ENCODE peak calls at places on chromosomes 11 and 22, in six cellular contexts. One of them, this sample, is unnamed.

GRCh38 chr11:113286509-113287497 is 27.6 kb upstream of the TTC12 start:
- DNase-seq in kidney glomerular epithelial cell: no peak
- DNase-seq in AG10803: peak; percentile 87
- DNase-seq in adipocyte: peak; percentile 14
- DNase-seq in HTR-8/SVneo: no peak
- DNase-seq in naive thymus-derived CD8-positive, alpha-beta T cell: no peak
- DNase-seq in this sample: no peak

GRCh38 chr11:88377151-88377550 is 39.6 kb upstream of the CTSC start:
- DNase-seq in kidney glomerular epithelial cell: peak; percentile 78
- DNase-seq in AG10803: no peak
- DNase-seq in adipocyte: no peak
- DNase-seq in HTR-8/SVneo: no peak
- DNase-seq in naive thymus-derived CD8-positive, alpha-beta T cell: no peak
- DNase-seq in this sample: no peak

GRCh38 chr11:95912902-95913560 is 10.9 kb downstream of the MTMR2 start:
- DNase-seq in kidney glomerular epithelial cell: no peak
- DNase-seq in AG10803: peak; percentile 70
- DNase-seq in adipocyte: peak; percentile 74
- DNase-seq in HTR-8/SVneo: no peak
- DNase-seq in naive thymus-derived CD8-positive, alpha-beta T cell: no peak
- DNase-seq in this sample: no peak

GRCh38 chr11:62122076-62122475 is 1.7 kb upstream of the INCENP start:
- DNase-seq in kidney glomerular epithelial cell: no peak
- DNase-seq in AG10803: no peak
- DNase-seq in adipocyte: peak; percentile 19
- DNase-seq in HTR-8/SVneo: no peak
- DNase-seq in naive thymus-derived CD8-positive, alpha-beta T cell: no peak
- DNase-seq in this sample: peak; percentile 37

GRCh38 chr11:25633230-25633629 is 698.7 kb upstream of the ANO3 start:
- DNase-seq in kidney glomerular epithelial cell: no peak
- DNase-seq in AG10803: no peak
- DNase-seq in adipocyte: no peak
- DNase-seq in HTR-8/SVneo: no peak
- DNase-seq in naive thymus-derived CD8-positive, alpha-beta T cell: no peak
- DNase-seq in this sample: no peak

GRCh38 chr22:48897638-48897954 is 930.1 kb downstream of the BRD1 start:
- DNase-seq in kidney glomerular epithelial cell: no peak
- DNase-seq in AG10803: no peak
- DNase-seq in adipocyte: no peak
- DNase-seq in HTR-8/SVneo: no peak
- DNase-seq in naive thymus-derived CD8-positive, alpha-beta T cell: peak; percentile 11
- DNase-seq in this sample: no peak

GRCh38 chr22:40976866-40977700 is 25.9 kb downstream of the RBX1 start:
- DNase-seq in kidney glomerular epithelial cell: no peak
- DNase-seq in AG10803: no peak
- DNase-seq in adipocyte: no peak
- DNase-seq in HTR-8/SVneo: no peak
- DNase-seq in naive thymus-derived CD8-positive, alpha-beta T cell: no peak
- DNase-seq in this sample: no peak

GRCh38 chr22:20267441-20268288 is 453 bp downstream of the RTN4R start:
- DNase-seq in kidney glomerular epithelial cell: no peak
- DNase-seq in AG10803: no peak
- DNase-seq in adipocyte: no peak
- DNase-seq in HTR-8/SVneo: no peak
- DNase-seq in naive thymus-derived CD8-positive, alpha-beta T cell: no peak
- DNase-seq in this sample: no peak

GRCh38 chr11:83609181-83609580 is 323.0 kb upstream of the CCDC90B start:
- DNase-seq in kidney glomerular epithelial cell: no peak
- DNase-seq in AG10803: no peak
- DNase-seq in adipocyte: no peak
- DNase-seq in HTR-8/SVneo: no peak
- DNase-seq in naive thymus-derived CD8-positive, alpha-beta T cell: no peak
- DNase-seq in this sample: no peak

GRCh38 chr11:125167292-125167953 is 2.9 kb downstream of the PKNOX2 start:
- DNase-seq in kidney glomerular epithelial cell: no peak
- DNase-seq in AG10803: no peak
- DNase-seq in adipocyte: no peak
- DNase-seq in HTR-8/SVneo: no peak
- DNase-seq in naive thymus-derived CD8-positive, alpha-beta T cell: no peak
- DNase-seq in this sample: no peak

GRCh38 chr11:62044639-62045121 is 77.2 kb upstream of the FTH1 start:
- DNase-seq in kidney glomerular epithelial cell: no peak
- DNase-seq in AG10803: no peak
- DNase-seq in adipocyte: no peak
- DNase-seq in HTR-8/SVneo: no peak
- DNase-seq in naive thymus-derived CD8-positive, alpha-beta T cell: no peak
- DNase-seq in this sample: no peak

GRCh38 chr22:40637181-40638150 is 947 bp upstream of the MRTFA start:
- DNase-seq in kidney glomerular epithelial cell: no peak
- DNase-seq in AG10803: no peak
- DNase-seq in adipocyte: peak; percentile 84
- DNase-seq in HTR-8/SVneo: no peak
- DNase-seq in naive thymus-derived CD8-positive, alpha-beta T cell: no peak
- DNase-seq in this sample: no peak

This sample was measured in OCI-M1.